ENCODE peak calls at places on chromosomes 1 and 21, in six cellular contexts. O, X, R, H, E and U are unnamed samples.
A peak's percentile ranks its signal among the peaks of the same experiment; 100 is the strongest.

GRCh38 chr1:6588128-6588892 is 8.5 kb downstream of the ZBTB48 start:
- DNase-seq in O (no peak), X (no peak), R (no peak), H (no peak), E (no peak), U (no peak)

GRCh38 chr1:40392206-40392605 is 18.7 kb downstream of the SMAP2 start:
- DNase-seq in O (peak; percentile 76), X (peak; percentile 72), R (no peak), H (no peak), E (peak; percentile 87), U (no peak)

GRCh38 chr1:19344372-19344810 is 32.3 kb downstream of the SLC66A1 start:
- DNase-seq in O (peak; percentile 56), X (peak; percentile 67), R (no peak), H (peak; percentile 73), E (peak; percentile 69), U (peak; percentile 35)

GRCh38 chr1:183480971-183481431 is 8.7 kb downstream of the SMG7 start:
- DNase-seq in O (peak; percentile 24), X (no peak), R (no peak), H (no peak), E (no peak), U (no peak)

GRCh38 chr21:39204134-39204533 is 20.9 kb upstream of the PSMG1 start:
- DNase-seq in O (no peak), X (no peak), R (no peak), H (no peak), E (no peak), U (no peak)

GRCh38 chr21:34701726-34702125 is 32.9 kb downstream of the CLIC6 start:
- DNase-seq in O (no peak), X (no peak), R (no peak), H (no peak), E (no peak), U (no peak)

GRCh38 chr1:53332833-53333232 is 5.0 kb upstream of the LRP8 start:
- DNase-seq in O (no peak), X (no peak), R (no peak), H (no peak), E (no peak), U (no peak)

GRCh38 chr1:13469343-13469742 is 44.5 kb downstream of the LRRC38 start:
- DNase-seq in O (no peak), X (peak; percentile 20), R (no peak), H (peak; percentile 36), E (peak; percentile 5), U (no peak)

GRCh38 chr1:21295059-21295401 is 4.8 kb upstream of the ECE1 start:
- DNase-seq in O (no peak), X (no peak), R (peak; percentile 58), H (no peak), E (no peak), U (peak; percentile 47)

GRCh38 chr1:97084566-97084965 is 363.0 kb downstream of the PTBP2 start:
- DNase-seq in O (peak; percentile 27), X (no peak), R (no peak), H (no peak), E (no peak), U (no peak)

GRCh38 chr21:46116846-46117585 is 19.1 kb downstream of the COL6A2 start:
- DNase-seq in O (peak; percentile 76), X (no peak), R (peak; percentile 11), H (no peak), E (no peak), U (no peak)

GRCh38 chr1:12595839-12596821 is 21.9 kb downstream of the DHRS3 start:
- DNase-seq in O (peak; percentile 83), X (peak; percentile 99), R (peak; percentile 31), H (no peak), E (peak; percentile 61), U (no peak)

GRCh38 chr1:73860421-73860950 is 337.5 kb downstream of the LRRIQ3 start:
- DNase-seq in O (no peak), X (no peak), R (no peak), H (no peak), E (peak; percentile 21), U (no peak)

GRCh38 chr1:241612533-241613505 is 27.4 kb downstream of the CHML start:
- DNase-seq in O (peak; percentile 82), X (peak; percentile 80), R (no peak), H (no peak), E (no peak), U (no peak)

GRCh38 chr1:28878796-28879195 is 35.6 kb upstream of the EPB41 start:
- DNase-seq in O (no peak), X (no peak), R (no peak), H (no peak), E (no peak), U (no peak)

GRCh38 chr1:178724386-178724733 is 684 bp upstream of the RALGPS2 start:
- DNase-seq in O (no peak), X (peak; percentile 13), R (no peak), H (no peak), E (no peak), U (no peak)

GRCh38 chr1:2949966-2950925 is 71.0 kb upstream of the ACTRT2 start:
- DNase-seq in O (no peak), X (no peak), R (no peak), H (no peak), E (no peak), U (no peak)

GRCh38 chr1:248828845-248829244 is 3.1 kb upstream of the SH3BP5L start:
- DNase-seq in O (peak; percentile 78), X (no peak), R (no peak), H (no peak), E (no peak), U (no peak)

GRCh38 chr1:222643603-222643936 is 25.7 kb downstream of the MIA3 start:
- DNase-seq in O (peak; percentile 50), X (no peak), R (no peak), H (no peak), E (no peak), U (no peak)

GRCh38 chr1:5997316-5997715 is 5.1 kb upstream of the NPHP4 start:
- DNase-seq in O (no peak), X (no peak), R (no peak), H (no peak), E (no peak), U (no peak)

GRCh38 chr1:20266141-20266540 is 24.5 kb upstream of the VWA5B1 start:
- DNase-seq in O (no peak), X (peak; percentile 41), R (no peak), H (no peak), E (no peak), U (no peak)

GRCh38 chr1:10528066-10529014 is 53.6 kb downstream of the PEX14 start:
- DNase-seq in O (peak; percentile 86), X (peak; percentile 94), R (no peak), H (no peak), E (no peak), U (no peak)

GRCh38 chr1:174988539-174988938 is 11.2 kb upstream of the CACYBP start:
- DNase-seq in O (no peak), X (no peak), R (no peak), H (no peak), E (no peak), U (no peak)